ENCODE peak calls at places on chromosomes 5 and 9, in four cellular contexts. X, U, B and N are unnamed samples.

GRCh38 chr9:37104183-37104889 is 16.0 kb upstream of the ZCCHC7 start:
- DNase-seq in B (no peak), X (no peak), U (peak), N (no peak)

GRCh38 chr5:123119334-123119986 is 30.4 kb downstream of the PRDM6 start:
- DNase-seq in X (no peak), B (no peak), U (no peak), N (peak)

GRCh38 chr9:132163457-132163875 is 1.6 kb downstream of the NTNG2 start:
- DNase-seq in X (no peak), U (no peak), B (no peak), N (no peak)

GRCh38 chr5:73450041-73450598 is 1.5 kb upstream of the FOXD1 start:
- DNase-seq in B (no peak), X (no peak), U (no peak), N (no peak)

GRCh38 chr5:145540375-145540774 is 294.8 kb downstream of the PRELID2 start:
- DNase-seq in U (no peak), X (no peak), B (no peak), N (no peak)

GRCh38 chr9:2281031-2281802 is 266.1 kb downstream of the SMARCA2 start:
- DNase-seq in X (no peak), U (no peak), B (no peak), N (peak)

GRCh38 chr9:99595796-99596195 is 225.9 kb upstream of the NR4A3 start:
- DNase-seq in X (no peak), B (no peak), U (no peak), N (no peak)

GRCh38 chr5:60843693-60844428 is at the start of gene ELOVL7:
- DNase-seq in U (peak), B (peak), X (no peak), N (peak)

GRCh38 chr5:112186401-112186990 is 232.6 kb downstream of the EPB41L4A start:
- DNase-seq in X (no peak), B (no peak), U (peak), N (peak)

GRCh38 chr9:97366889-97367288 is 45.0 kb upstream of the TDRD7 start:
- DNase-seq in U (no peak), X (no peak), B (no peak), N (no peak)

GRCh38 chr9:127692071-127692470 is 14.7 kb upstream of the CFAP157 start:
- DNase-seq in B (no peak), X (no peak), U (no peak), N (no peak)

GRCh38 chr9:137237759-137238726 is 3.0 kb upstream of the TUBB4B start:
- DNase-seq in X (no peak), B (no peak), U (no peak), N (no peak)

GRCh38 chr9:129176786-129177442 is 1.1 kb downstream of the IER5L start:
- DNase-seq in X (no peak), U (peak), B (peak), N (peak)

GRCh38 chr9:101582593-101582992 is 12.2 kb downstream of the PPP3R2 start:
- DNase-seq in U (no peak), X (no peak), B (no peak), N (no peak)

GRCh38 chr9:129351058-129351641 is 173.1 kb upstream of the IER5L start:
- DNase-seq in B (no peak), X (no peak), U (no peak), N (peak)

GRCh38 chr5:80569086-80569960 is 757 bp downstream of the ANKRD34B start:
- DNase-seq in U (no peak), X (no peak), B (peak), N (peak)

GRCh38 chr5:125501396-125501795 is 755.0 kb upstream of the ZNF608 start:
- DNase-seq in X (no peak), B (no peak), U (no peak), N (no peak)

GRCh38 chr9:20355022-20355421 is 267.3 kb downstream of the MLLT3 start:
- DNase-seq in X (no peak), U (peak), B (no peak), N (no peak)

GRCh38 chr9:127181315-127181580 is 58.8 kb upstream of the ANGPTL2 start:
- DNase-seq in X (peak), U (no peak), B (no peak), N (no peak)

GRCh38 chr5:30197662-30198061 is 995.8 kb upstream of the CDH6 start:
- DNase-seq in B (no peak), U (peak), X (no peak), N (no peak)

GRCh38 chr9:114701971-114702370 is 20.0 kb upstream of the TEX48 start:
- DNase-seq in X (no peak), U (no peak), B (no peak), N (no peak)

GRCh38 chr9:85290019-85290418 is 451.7 kb downstream of the AGTPBP1 start:
- DNase-seq in B (no peak), U (no peak), X (no peak), N (no peak)

GRCh38 chr9:98219364-98219716 is 26.9 kb upstream of the CORO2A start:
- DNase-seq in B (no peak), X (no peak), U (no peak), N (no peak)

GRCh38 chr5:157312492-157312891 is 46.6 kb downstream of the CYFIP2 start:
- DNase-seq in U (peak), X (no peak), B (peak), N (peak)

GRCh38 chr9:138010274-138010800 is 132.8 kb downstream of the CACNA1B start:
- DNase-seq in B (no peak), U (no peak), X (no peak), N (no peak)

GRCh38 chr9:126108240-126108639 is 218.4 kb upstream of the MVB12B start:
- DNase-seq in X (no peak), B (peak), U (no peak), N (peak)

GRCh38 chr5:107218457-107219193 is 452.1 kb downstream of the EFNA5 start:
- DNase-seq in U (no peak), X (no peak), B (no peak), N (no peak)

GRCh38 chr9:79134654-79135053 is 437.1 kb upstream of the TLE4 start:
- DNase-seq in X (no peak), B (no peak), U (no peak), N (peak)

GRCh38 chr5:131757830-131758519 is 38.8 kb downstream of the FNIP1 start:
- DNase-seq in B (no peak), X (no peak), U (peak), N (no peak)

GRCh38 chr9:71692337-71692736 is 76.0 kb downstream of the CEMIP2 start:
- DNase-seq in B (no peak), U (no peak), X (no peak), N (no peak)

GRCh38 chr5:61735531-61735930 is 403.5 kb downstream of the ZSWIM6 start:
- DNase-seq in B (no peak), X (no peak), U (no peak), N (no peak)

DNA sequence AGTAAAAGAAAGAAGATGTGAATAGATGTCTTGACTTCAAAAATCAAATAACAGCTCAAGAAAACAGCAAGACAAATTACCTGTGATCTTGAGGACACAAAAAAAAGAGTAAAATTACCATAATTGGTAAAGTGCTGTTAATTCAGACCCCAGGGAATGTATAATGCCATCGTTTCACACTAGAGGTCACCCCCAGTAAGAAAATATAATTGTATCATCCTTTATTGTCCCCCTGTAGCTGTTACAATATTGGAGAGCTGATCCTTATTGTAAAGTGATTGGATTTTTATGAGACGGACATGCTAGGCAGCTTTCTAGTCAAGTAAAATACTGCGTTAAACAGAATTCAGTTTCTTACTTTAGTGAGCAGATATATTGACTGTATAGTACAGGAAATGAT is 377.0 kb downstream of the TLE1 start:
- DNase-seq in B (no peak), X (no peak), U (no peak), N (no peak)
- TF ChIP-seq CTCF in B (no peak), X (no peak), U (no peak), N (no peak)

GRCh38 chr9:115882911-115883310 is 270.7 kb upstream of the PAPPA start:
- DNase-seq in U (no peak), B (no peak), X (no peak), N (no peak)

GRCh38 chr9:115884846-115885245 is 268.7 kb upstream of the PAPPA start:
- DNase-seq in B (no peak), U (no peak), X (no peak), N (no peak)

GRCh38 chr9:115880221-115880620 is 273.4 kb upstream of the PAPPA start:
- DNase-seq in X (no peak), B (no peak), U (no peak), N (no peak)

GRCh38 chr9:115879451-115879850 is 274.1 kb upstream of the PAPPA start:
- DNase-seq in X (no peak), U (no peak), B (no peak), N (no peak)

DNA sequence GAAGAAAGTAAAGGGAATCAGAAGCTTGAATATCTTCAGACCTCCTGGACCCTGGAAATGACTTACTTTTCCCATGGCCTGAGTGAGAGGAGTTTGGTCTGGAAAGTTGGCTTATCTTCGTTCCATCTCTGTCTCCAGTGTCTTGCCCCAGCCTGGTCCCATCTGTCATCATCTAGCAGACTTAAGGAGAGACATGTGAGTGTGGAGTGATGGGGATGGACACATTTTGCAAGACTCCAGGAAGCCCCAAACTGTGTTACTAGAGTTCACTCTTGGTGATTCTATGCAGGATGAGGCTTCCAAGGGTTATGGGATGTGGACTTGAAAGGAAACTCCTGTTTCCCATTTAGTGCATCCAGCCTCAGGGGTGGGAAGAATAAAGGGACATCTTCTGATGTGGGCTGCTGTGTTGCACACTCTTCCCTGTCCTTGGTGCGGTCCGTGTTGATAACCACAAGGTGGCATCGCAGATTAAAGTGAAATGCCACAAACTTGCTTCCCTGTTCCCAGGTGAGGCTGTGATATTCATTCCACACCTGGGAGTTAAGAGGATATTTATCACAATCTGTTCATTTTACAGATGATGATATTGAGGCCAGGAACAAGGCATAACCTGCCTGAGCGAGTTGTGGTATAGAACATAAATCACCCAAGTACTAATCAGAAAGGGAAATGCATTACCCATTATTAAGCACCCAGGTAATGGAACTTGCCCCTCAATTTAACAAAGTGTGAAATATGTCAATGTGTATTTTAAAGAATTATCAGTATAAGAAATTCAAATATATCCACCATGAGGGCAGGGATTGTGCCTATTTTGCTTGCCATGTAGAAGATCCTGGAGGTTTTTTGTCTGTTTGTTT is 269.9 kb upstream of the PAPPA start:
- DNase-seq in B (peak), X (no peak), U (peak), N (peak)
- TF ChIP-seq CTCF in B (peak), X (no peak), U (peak), N (peak)

GRCh38 chr5:140133514-140134167 is 7.9 kb downstream of the IGIP start:
- DNase-seq in B (no peak), X (no peak), U (no peak), N (no peak)
- TF ChIP-seq CTCF in B (no peak), X (no peak), U (no peak), N (no peak)

GRCh38 chr9:38620483-38621433 is at the start of gene ANKRD18A:
- DNase-seq in U (peak), B (peak), X (no peak), N (peak)
- TF ChIP-seq CTCF in U (peak), B (peak), X (no peak), N (peak)

DNA sequence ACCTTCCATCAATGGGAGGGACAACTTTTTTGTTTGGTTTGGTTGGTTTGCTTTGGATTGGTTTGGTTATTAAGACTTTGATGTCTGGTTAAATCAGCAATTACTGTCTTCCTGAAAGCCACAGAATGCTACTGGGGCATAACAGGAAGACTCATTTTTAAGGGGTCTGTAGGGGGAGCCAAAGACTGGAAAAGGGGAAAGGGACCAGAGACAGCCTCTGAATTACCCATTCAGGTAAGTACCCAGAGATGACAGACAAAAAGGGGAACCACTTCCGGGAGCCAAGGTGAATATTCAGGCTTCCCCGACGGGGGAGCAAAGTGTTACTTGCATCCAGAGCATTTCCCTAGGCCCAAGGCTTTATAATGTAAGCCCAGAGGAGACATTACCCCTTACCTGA is 4.6 kb upstream of the FEM1C start:
- DNase-seq in B (no peak), X (no peak), U (no peak), N (peak)
- TF ChIP-seq CTCF in B (peak), X (no peak), U (peak), N (peak)

GRCh38 chr5:116360008-116360853 is 214.4 kb downstream of the SEMA6A start:
- DNase-seq in X (no peak), U (peak), B (no peak), N (no peak)

GRCh38 chr5:116361979-116362577 is 212.5 kb downstream of the SEMA6A start:
- DNase-seq in X (no peak), U (no peak), B (no peak), N (no peak)

GRCh38 chr5:116359575-116359974 is 215.0 kb downstream of the SEMA6A start:
- DNase-seq in X (no peak), U (no peak), B (no peak), N (no peak)

GRCh38 chr5:116358911-116359418 is 215.7 kb downstream of the SEMA6A start:
- DNase-seq in X (no peak), U (peak), B (no peak), N (no peak)

DNA sequence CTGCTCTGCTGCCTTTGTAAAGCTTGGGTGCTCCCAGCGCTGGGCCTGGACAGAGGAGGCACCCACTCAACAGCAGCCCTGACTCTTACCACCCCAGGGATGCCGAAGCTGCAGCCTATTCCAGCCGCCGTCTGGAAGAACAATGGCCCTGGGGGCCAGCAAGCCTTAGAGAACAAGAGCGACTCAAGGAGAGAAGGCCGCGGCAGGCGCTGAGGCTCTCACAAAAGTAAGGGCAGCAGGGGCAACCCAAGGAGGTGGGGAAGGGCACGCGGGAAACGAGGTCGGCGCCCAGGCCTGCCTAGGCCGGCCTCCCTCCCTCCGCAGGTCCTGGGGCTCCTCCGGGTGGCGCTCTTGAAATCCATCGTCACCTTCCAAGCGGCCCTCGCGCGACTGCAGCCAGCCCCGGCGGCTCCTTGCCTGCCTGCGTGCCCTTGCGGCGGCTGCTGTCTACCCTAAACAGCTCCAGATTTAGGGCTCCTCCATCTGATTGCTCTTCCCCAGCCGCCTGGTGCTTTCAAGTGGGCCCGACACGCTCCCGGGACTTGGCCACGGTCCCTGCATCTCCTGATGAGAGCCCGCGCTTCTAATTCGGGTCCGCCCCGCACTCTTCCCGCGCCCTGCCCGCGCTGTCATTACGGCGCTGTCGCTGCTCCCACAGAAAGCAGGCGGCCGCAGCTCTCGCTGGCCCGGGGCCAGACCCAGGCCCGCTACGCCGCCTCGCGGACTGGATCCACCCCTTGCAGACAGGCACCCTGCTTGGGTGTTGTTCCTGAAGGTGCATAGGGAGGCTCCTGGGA is 213.3 kb downstream of the SEMA6A start:
- DNase-seq in B (peak), X (no peak), U (no peak), N (peak)
- TF ChIP-seq CTCF in B (peak), X (no peak), U (no peak), N (no peak)